ENCODE peak calls at places on chromosomes 7 and 10, in ten cellular contexts. One of them, this sample, is unnamed.

GRCh38 chr10:99860466-99860865 is 78.0 kb downstream of the ABCC2 start:
- DNase-seq in H54: no peak
- DNase-seq in A549: no peak
- DNase-seq in stomach: no peak
- DNase-seq in NB4: no peak
- DNase-seq in heart left ventricle: no peak
- DNase-seq in HepG2: no peak
- DNase-seq in uterus: no peak
- DNase-seq in IMR-90: no peak
- DNase-seq in breast epithelium: no peak
- DNase-seq in this sample: no peak

GRCh38 chr7:100483728-100484635 is at the start of gene NYAP1:
- DNase-seq in H54: no peak
- DNase-seq in A549: peak
- DNase-seq in stomach: peak
- DNase-seq in NB4: peak
- DNase-seq in heart left ventricle: peak
- DNase-seq in HepG2: no peak
- DNase-seq in uterus: peak
- DNase-seq in IMR-90: peak
- DNase-seq in breast epithelium: no peak
- DNase-seq in this sample: no peak

GRCh38 chr7:4878336-4879335 is 4.9 kb downstream of the RADIL start:
- DNase-seq in H54: no peak
- DNase-seq in A549: no peak
- DNase-seq in stomach: no peak
- DNase-seq in NB4: no peak
- DNase-seq in heart left ventricle: no peak
- DNase-seq in HepG2: no peak
- DNase-seq in uterus: no peak
- DNase-seq in IMR-90: no peak
- DNase-seq in breast epithelium: peak
- DNase-seq in this sample: no peak

GRCh38 chr10:78640981-78641646 is 427.7 kb upstream of the ZMIZ1 start:
- DNase-seq in H54: no peak
- DNase-seq in A549: no peak
- DNase-seq in stomach: no peak
- DNase-seq in NB4: peak
- DNase-seq in heart left ventricle: no peak
- DNase-seq in HepG2: no peak
- DNase-seq in uterus: no peak
- DNase-seq in IMR-90: no peak
- DNase-seq in breast epithelium: no peak
- DNase-seq in this sample: no peak

GRCh38 chr7:96045919-96046318 is 273.6 kb downstream of the DYNC1I1 start:
- DNase-seq in H54: no peak
- DNase-seq in A549: no peak
- DNase-seq in stomach: peak
- DNase-seq in NB4: no peak
- DNase-seq in heart left ventricle: no peak
- DNase-seq in HepG2: no peak
- DNase-seq in uterus: no peak
- DNase-seq in IMR-90: no peak
- DNase-seq in breast epithelium: no peak
- DNase-seq in this sample: no peak

GRCh38 chr10:58264780-58265179 is 2.9 kb downstream of the IPMK start:
- DNase-seq in H54: no peak
- DNase-seq in A549: no peak
- DNase-seq in stomach: no peak
- DNase-seq in NB4: peak
- DNase-seq in heart left ventricle: no peak
- DNase-seq in HepG2: no peak
- DNase-seq in uterus: no peak
- DNase-seq in IMR-90: no peak
- DNase-seq in breast epithelium: no peak
- DNase-seq in this sample: no peak

GRCh38 chr10:34742456-34742855 is 72.6 kb downstream of the PARD3 start:
- DNase-seq in H54: no peak
- DNase-seq in A549: no peak
- DNase-seq in stomach: no peak
- DNase-seq in NB4: no peak
- DNase-seq in heart left ventricle: no peak
- DNase-seq in HepG2: no peak
- DNase-seq in uterus: no peak
- DNase-seq in IMR-90: peak
- DNase-seq in breast epithelium: no peak
- DNase-seq in this sample: no peak

GRCh38 chr10:48794074-48794473 is 109.4 kb downstream of the WDFY4 start:
- DNase-seq in H54: no peak
- DNase-seq in A549: no peak
- DNase-seq in stomach: no peak
- DNase-seq in NB4: no peak
- DNase-seq in heart left ventricle: no peak
- DNase-seq in HepG2: no peak
- DNase-seq in uterus: no peak
- DNase-seq in IMR-90: no peak
- DNase-seq in breast epithelium: no peak
- DNase-seq in this sample: no peak

GRCh38 chr7:101155303-101155702 is 1.0 kb downstream of the AP1S1 start:
- DNase-seq in H54: no peak
- DNase-seq in A549: no peak
- DNase-seq in stomach: no peak
- DNase-seq in NB4: no peak
- DNase-seq in heart left ventricle: no peak
- DNase-seq in HepG2: no peak
- DNase-seq in uterus: no peak
- DNase-seq in IMR-90: no peak
- DNase-seq in breast epithelium: no peak
- DNase-seq in this sample: no peak

GRCh38 chr10:44696496-44696895 is 214.6 kb upstream of the TMEM72 start:
- DNase-seq in H54: no peak
- DNase-seq in A549: no peak
- DNase-seq in stomach: no peak
- DNase-seq in NB4: peak
- DNase-seq in heart left ventricle: no peak
- DNase-seq in HepG2: no peak
- DNase-seq in uterus: peak
- DNase-seq in IMR-90: peak
- DNase-seq in breast epithelium: no peak
- DNase-seq in this sample: no peak

GRCh38 chr7:19482628-19483027 is 226.2 kb downstream of the POLR1F start:
- DNase-seq in H54: no peak
- DNase-seq in A549: no peak
- DNase-seq in stomach: no peak
- DNase-seq in NB4: no peak
- DNase-seq in heart left ventricle: no peak
- DNase-seq in HepG2: no peak
- DNase-seq in uterus: no peak
- DNase-seq in IMR-90: no peak
- DNase-seq in breast epithelium: no peak
- DNase-seq in this sample: no peak

GRCh38 chr7:150875791-150876190 is 23.5 kb downstream of the AOC1 start:
- DNase-seq in H54: no peak
- DNase-seq in A549: peak
- DNase-seq in stomach: no peak
- DNase-seq in NB4: peak
- DNase-seq in heart left ventricle: no peak
- DNase-seq in HepG2: no peak
- DNase-seq in uterus: no peak
- DNase-seq in IMR-90: no peak
- DNase-seq in breast epithelium: no peak
- DNase-seq in this sample: no peak

GRCh38 chr10:6200588-6201510 is 1.9 kb upstream of the PFKFB3 start:
- DNase-seq in H54: peak
- DNase-seq in A549: peak
- DNase-seq in stomach: no peak
- DNase-seq in NB4: peak
- DNase-seq in heart left ventricle: no peak
- DNase-seq in HepG2: peak
- DNase-seq in uterus: peak
- DNase-seq in IMR-90: peak
- DNase-seq in breast epithelium: no peak
- DNase-seq in this sample: peak

GRCh38 chr10:105681051-105681450 is 1040.0 kb downstream of the SORCS3 start:
- DNase-seq in H54: no peak
- DNase-seq in A549: no peak
- DNase-seq in stomach: peak
- DNase-seq in NB4: peak
- DNase-seq in heart left ventricle: no peak
- DNase-seq in HepG2: no peak
- DNase-seq in uterus: no peak
- DNase-seq in IMR-90: no peak
- DNase-seq in breast epithelium: no peak
- DNase-seq in this sample: no peak

DNA sequence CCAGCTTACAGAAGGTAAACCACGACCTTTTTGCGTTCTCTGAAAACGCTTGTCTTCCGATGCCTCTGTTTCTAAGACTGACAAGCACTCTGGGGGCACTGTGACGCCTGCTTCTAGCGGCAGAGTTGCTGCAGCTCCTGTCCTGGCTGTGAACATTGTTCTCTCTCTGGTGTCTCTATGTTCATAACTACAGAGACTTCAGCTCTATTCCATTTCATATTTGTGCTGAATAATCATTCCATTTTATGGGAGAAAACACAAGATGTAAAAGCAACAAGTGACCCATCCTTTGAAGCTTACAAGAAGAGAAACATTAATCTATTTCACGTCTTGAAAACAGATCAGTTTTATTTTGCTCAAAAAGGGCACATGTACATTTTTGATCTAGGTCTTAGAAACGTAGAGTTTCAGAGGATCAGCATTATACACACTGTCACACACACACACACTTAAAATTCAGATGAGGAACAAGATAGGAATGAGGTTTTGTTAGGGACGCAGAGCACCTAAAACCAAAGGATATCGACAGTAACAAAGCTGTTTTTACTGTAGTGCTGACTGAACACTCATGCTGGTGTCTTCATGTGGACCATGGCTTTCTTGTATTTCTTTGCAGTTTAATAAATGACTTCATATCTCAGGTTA is 3.0 kb downstream of the IKZF1 start:
- DNase-seq in H54: no peak
- DNase-seq in A549: no peak
- DNase-seq in stomach: no peak
- DNase-seq in NB4: peak
- DNase-seq in heart left ventricle: peak
- DNase-seq in HepG2: no peak
- DNase-seq in uterus: no peak
- DNase-seq in IMR-90: no peak
- DNase-seq in breast epithelium: no peak
- DNase-seq in this sample: peak
- TF ChIP-seq POLR2A in H54: no peak
- TF ChIP-seq POLR2A in A549: no peak
- TF ChIP-seq POLR2A in stomach: no peak
- TF ChIP-seq POLR2A in NB4: peak
- TF ChIP-seq POLR2A in heart left ventricle: no peak
- TF ChIP-seq POLR2A in HepG2: no peak
- TF ChIP-seq POLR2A in uterus: no peak
- TF ChIP-seq POLR2A in IMR-90: no peak
- TF ChIP-seq POLR2A in breast epithelium: no peak
- TF ChIP-seq POLR2A in this sample: no peak

DNA sequence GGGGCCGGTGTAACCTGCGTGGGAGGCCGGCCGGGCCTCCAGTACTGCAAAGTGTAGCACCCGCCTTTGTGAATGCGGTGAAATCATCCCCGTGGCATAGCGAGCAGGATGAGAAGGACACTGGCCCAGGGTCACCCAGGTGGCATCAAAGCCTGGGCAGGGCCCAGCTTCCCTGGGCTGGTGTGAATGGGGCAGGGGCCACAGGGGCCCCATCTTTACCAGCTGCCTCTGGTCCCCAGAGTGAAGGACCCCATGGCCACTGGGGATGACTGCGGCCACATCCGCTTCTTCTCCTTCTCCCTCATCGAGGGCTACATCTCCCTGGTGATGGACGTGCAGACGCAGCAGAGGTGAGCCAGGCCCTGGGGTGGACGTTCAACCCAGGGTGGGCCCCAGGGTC is 53.8 kb downstream of the RCC1L start:
- DNase-seq in H54: no peak
- DNase-seq in A549: no peak
- DNase-seq in stomach: no peak
- DNase-seq in NB4: no peak
- DNase-seq in heart left ventricle: no peak
- DNase-seq in HepG2: no peak
- DNase-seq in uterus: no peak
- DNase-seq in IMR-90: no peak
- DNase-seq in breast epithelium: no peak
- DNase-seq in this sample: no peak
- TF ChIP-seq POLR2A in H54: no peak
- TF ChIP-seq POLR2A in A549: no peak
- TF ChIP-seq POLR2A in stomach: no peak
- TF ChIP-seq POLR2A in NB4: no peak
- TF ChIP-seq POLR2A in heart left ventricle: no peak
- TF ChIP-seq POLR2A in HepG2: no peak
- TF ChIP-seq POLR2A in uterus: no peak
- TF ChIP-seq POLR2A in IMR-90: no peak
- TF ChIP-seq POLR2A in breast epithelium: no peak
- TF ChIP-seq POLR2A in this sample: no peak

DNA sequence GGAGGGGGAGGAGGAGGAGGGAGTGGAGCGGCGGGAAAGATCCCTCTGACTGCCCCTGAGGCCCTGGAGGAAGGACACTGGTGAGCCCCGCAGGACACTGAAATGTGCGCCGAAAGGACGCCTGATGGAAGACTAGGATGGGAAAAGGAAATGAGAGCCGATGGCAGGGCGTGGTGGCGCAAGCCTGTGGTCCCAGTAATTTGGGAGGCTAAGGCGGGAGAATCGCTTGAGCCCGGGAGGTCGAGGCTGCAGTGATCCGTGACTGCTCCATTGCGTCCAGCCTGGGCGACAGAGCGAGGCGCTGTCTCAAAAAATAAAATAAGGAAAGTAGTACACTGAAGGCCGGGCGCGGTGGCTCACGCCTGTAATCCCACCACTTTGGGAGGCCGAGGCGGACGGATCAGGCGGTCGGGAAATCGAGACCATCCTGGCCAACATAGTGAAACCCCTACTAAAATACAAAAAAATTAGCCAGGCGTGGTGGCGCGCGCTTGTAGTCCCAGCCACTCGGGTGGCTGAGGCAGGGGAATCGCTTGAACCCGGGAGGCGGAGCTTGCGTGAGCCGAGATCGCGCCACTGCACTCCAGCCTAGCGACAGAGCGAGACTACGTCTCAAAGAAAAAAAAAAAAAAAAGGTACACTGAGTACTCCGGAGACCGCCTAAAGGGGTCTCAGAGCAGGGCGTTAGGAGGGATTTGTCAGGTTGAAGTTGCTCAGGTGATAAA is 561 bp upstream of the HNRNPF start:
- DNase-seq in H54: no peak
- DNase-seq in A549: peak
- DNase-seq in stomach: peak
- DNase-seq in NB4: peak
- DNase-seq in heart left ventricle: peak
- DNase-seq in HepG2: no peak
- DNase-seq in uterus: no peak
- DNase-seq in IMR-90: no peak
- DNase-seq in breast epithelium: no peak
- DNase-seq in this sample: peak
- TF ChIP-seq POLR2A in H54: no peak
- TF ChIP-seq POLR2A in A549: peak
- TF ChIP-seq POLR2A in stomach: no peak
- TF ChIP-seq POLR2A in NB4: no peak
- TF ChIP-seq POLR2A in heart left ventricle: no peak
- TF ChIP-seq POLR2A in HepG2: no peak
- TF ChIP-seq POLR2A in uterus: no peak
- TF ChIP-seq POLR2A in IMR-90: no peak
- TF ChIP-seq POLR2A in breast epithelium: no peak
- TF ChIP-seq POLR2A in this sample: no peak

GRCh38 chr10:104327745-104328635 is 10.3 kb downstream of the ITPRIP start:
- DNase-seq in H54: peak
- DNase-seq in A549: peak
- DNase-seq in stomach: no peak
- DNase-seq in NB4: peak
- DNase-seq in heart left ventricle: no peak
- DNase-seq in HepG2: peak
- DNase-seq in uterus: no peak
- DNase-seq in IMR-90: peak
- DNase-seq in breast epithelium: peak
- DNase-seq in this sample: peak
- TF ChIP-seq POLR2A in H54: peak
- TF ChIP-seq POLR2A in A549: no peak
- TF ChIP-seq POLR2A in stomach: no peak
- TF ChIP-seq POLR2A in NB4: no peak
- TF ChIP-seq POLR2A in heart left ventricle: no peak
- TF ChIP-seq POLR2A in HepG2: no peak
- TF ChIP-seq POLR2A in uterus: peak
- TF ChIP-seq POLR2A in IMR-90: peak
- TF ChIP-seq POLR2A in breast epithelium: no peak
- TF ChIP-seq POLR2A in this sample: no peak